ENCODE peak calls at places on chromosomes 1 and 21, in seven cellular contexts. G is coronary artery, S is DND-41, U is PC-3, A is fibroblast of mammary gland, C is AG10803, V is lower leg skin. P is an unnamed sample.

GRCh38 chr1:11881749-11882441 is 23.1 kb upstream of the NPPB start:
- DNase-seq in G (no peak), S (no peak), U (peak; percentile 10), A (no peak), C (no peak), V (no peak), P (peak; percentile 39)

GRCh38 chr1:201221201-201221846 is 30.7 kb downstream of the IGFN1 start:
- DNase-seq in G (peak; percentile 62), S (no peak), U (no peak), A (no peak), C (no peak), V (no peak), P (peak; percentile 51)

GRCh38 chr1:9269078-9269501 is 23.6 kb upstream of the SPSB1 start:
- DNase-seq in G (no peak), S (no peak), U (peak; percentile 74), A (no peak), C (no peak), V (no peak), P (no peak)

GRCh38 chr1:32966900-32967299 is 2.3 kb upstream of the RNF19B start:
- DNase-seq in G (no peak), S (no peak), U (no peak), A (no peak), C (no peak), V (no peak), P (no peak)

GRCh38 chr1:212746546-212746945 is 45.0 kb downstream of the NSL1 start:
- DNase-seq in G (no peak), S (no peak), U (no peak), A (peak; percentile 24), C (no peak), V (no peak), P (no peak)

GRCh38 chr21:32653326-32653901 is 41.2 kb upstream of the CFAP298 start:
- DNase-seq in G (no peak), S (peak; percentile 20), U (peak; percentile 51), A (peak; percentile 26), C (peak; percentile 5), V (no peak), P (no peak)

GRCh38 chr1:226060427-226060826 is 2.1 kb upstream of the H3-3A start:
- DNase-seq in G (no peak), S (no peak), U (no peak), A (no peak), C (no peak), V (no peak), P (no peak)

GRCh38 chr21:38944903-38945302 is 139.2 kb downstream of the ETS2 start:
- DNase-seq in G (no peak), S (no peak), U (no peak), A (no peak), C (no peak), V (no peak), P (no peak)

GRCh38 chr1:200838676-200839445 is 33.9 kb upstream of the GPR25 start:
- DNase-seq in G (no peak), S (no peak), U (no peak), A (peak; percentile 63), C (peak; percentile 71), V (no peak), P (no peak)

GRCh38 chr1:181583598-181583997 is 100.3 kb downstream of the CACNA1E start:
- DNase-seq in G (no peak), S (no peak), U (no peak), A (no peak), C (no peak), V (no peak), P (no peak)

GRCh38 chr1:207429963-207430362 is 24.2 kb upstream of the CR2 start:
- DNase-seq in G (no peak), S (no peak), U (no peak), A (no peak), C (no peak), V (no peak), P (no peak)

GRCh38 chr1:173476664-173477285 is 360 bp upstream of the PRDX6 start:
- DNase-seq in G (peak; percentile 92), S (peak; percentile 81), U (peak; percentile 100), A (peak; percentile 86), C (peak; percentile 91), V (peak; percentile 92), P (peak; percentile 94)

GRCh38 chr21:28336299-28336698 is 656.4 kb downstream of the LTN1 start:
- DNase-seq in G (no peak), S (no peak), U (peak; percentile 76), A (peak; percentile 94), C (peak; percentile 91), V (peak; percentile 28), P (no peak)

GRCh38 chr1:235357485-235358378 is 9.5 kb upstream of the TBCE start:
- DNase-seq in G (no peak), S (no peak), U (no peak), A (no peak), C (no peak), V (no peak), P (no peak)

GRCh38 chr1:114126696-114127095 is 27.0 kb downstream of the SYT6 start:
- DNase-seq in G (no peak), S (no peak), U (no peak), A (no peak), C (no peak), V (no peak), P (no peak)

GRCh38 chr1:185957441-185958363 is 223.5 kb downstream of the HMCN1 start:
- DNase-seq in G (no peak), S (no peak), U (peak; percentile 9), A (peak; percentile 62), C (peak; percentile 80), V (no peak), P (no peak)

GRCh38 chr21:36141513-36141925 is 6.6 kb downstream of the CBR3 start:
- DNase-seq in G (no peak), S (peak; percentile 80), U (peak; percentile 100), A (peak; percentile 89), C (peak; percentile 77), V (peak; percentile 93), P (peak; percentile 87)

GRCh38 chr1:15808955-15809354 is 1.5 kb upstream of the UQCRHL start:
- DNase-seq in G (no peak), S (no peak), U (peak; percentile 44), A (no peak), C (no peak), V (no peak), P (no peak)

GRCh38 chr21:34129971-34130597 is 56.7 kb downstream of the MRPS6 start:
- DNase-seq in G (no peak), S (peak; percentile 45), U (no peak), A (peak; percentile 11), C (peak; percentile 15), V (no peak), P (no peak)

GRCh38 chr1:231827337-231828105 is 200.9 kb downstream of the DISC1 start:
- DNase-seq in G (no peak), S (no peak), U (peak; percentile 94), A (peak; percentile 86), C (peak; percentile 97), V (no peak), P (no peak)

GRCh38 chr1:50373532-50373931 is 49.7 kb downstream of the DMRTA2 start:
- DNase-seq in G (no peak), S (no peak), U (no peak), A (no peak), C (no peak), V (no peak), P (no peak)

GRCh38 chr1:237814319-237814924 is 76.3 kb downstream of the ZP4 start:
- DNase-seq in G (no peak), S (no peak), U (peak; percentile 44), A (peak; percentile 17), C (no peak), V (no peak), P (no peak)

GRCh38 chr1:43947061-43947889 is 525 bp downstream of the IPO13 start:
- DNase-seq in G (no peak), S (peak; percentile 28), U (no peak), A (no peak), C (no peak), V (no peak), P (no peak)

GRCh38 chr1:84409888-84410287 is 11.6 kb downstream of the DNASE2B start:
- DNase-seq in G (no peak), S (no peak), U (peak; percentile 59), A (no peak), C (no peak), V (no peak), P (no peak)

GRCh38 chr21:17466166-17466565 is 46.7 kb upstream of the CXADR start:
- DNase-seq in G (no peak), S (no peak), U (peak; percentile 36), A (peak; percentile 73), C (peak; percentile 26), V (peak; percentile 9), P (no peak)

GRCh38 chr1:205493241-205494085 is 11.0 kb upstream of the CDK18 start:
- DNase-seq in G (peak; percentile 84), S (no peak), U (peak; percentile 81), A (peak; percentile 77), C (peak; percentile 74), V (no peak), P (no peak)

GRCh38 chr1:214842856-214843255 is 239.7 kb upstream of the KCNK2 start:
- DNase-seq in G (no peak), S (no peak), U (peak; percentile 78), A (peak; percentile 83), C (peak; percentile 93), V (no peak), P (no peak)

GRCh38 chr21:28220670-28221069 is 772.0 kb downstream of the LTN1 start:
- DNase-seq in G (no peak), S (no peak), U (no peak), A (peak; percentile 31), C (peak; percentile 43), V (no peak), P (no peak)

GRCh38 chr1:13781907-13782633 is 82.1 kb downstream of the PRDM2 start:
- DNase-seq in G (no peak), S (no peak), U (no peak), A (peak; percentile 89), C (peak; percentile 85), V (no peak), P (peak; percentile 68)

GRCh38 chr1:59072017-59072947 is 224.6 kb upstream of the FGGY start:
- DNase-seq in G (no peak), S (peak; percentile 59), U (peak; percentile 7), A (no peak), C (no peak), V (no peak), P (no peak)
- TF ChIP-seq CTCF in G (no peak), S (peak; percentile 28), U (no peak), A (no peak), C (no peak), V (no peak), P (no peak)

GRCh38 chr1:66929999-66930822 is 5.4 kb downstream of the MIER1 start:
- DNase-seq in G (peak; percentile 98), S (peak; percentile 93), U (peak; percentile 95), A (peak; percentile 88), C (peak; percentile 92), V (peak; percentile 94), P (peak; percentile 100)
- TF ChIP-seq CTCF in G (peak; percentile 14), S (peak; percentile 42), U (peak; percentile 22), A (no peak), C (no peak), V (no peak), P (peak; percentile 52)

DNA sequence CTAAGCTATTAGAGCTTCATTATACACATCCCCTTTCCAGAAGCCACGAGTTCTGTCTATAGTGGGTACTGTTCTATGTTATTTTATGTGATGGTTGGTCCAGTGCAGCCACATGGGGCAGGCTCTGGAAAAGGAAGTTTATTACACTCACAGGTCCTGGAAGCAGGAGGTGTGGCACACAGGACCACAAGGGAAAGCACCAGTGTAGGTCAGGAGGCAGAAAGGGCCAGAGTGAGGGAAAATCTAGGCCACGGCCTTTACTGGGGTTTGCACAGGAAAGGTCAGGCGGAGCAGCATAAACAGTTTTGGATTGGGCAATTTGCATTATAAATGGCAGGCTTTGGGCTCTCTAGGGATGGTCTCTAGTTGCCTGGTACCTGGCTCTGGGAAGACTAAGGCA is 21.8 kb upstream of the CNIH3 start:
- DNase-seq in G (peak; percentile 50), S (no peak), U (no peak), A (no peak), C (no peak), V (no peak), P (no peak)
- TF ChIP-seq CTCF in G (no peak), S (no peak), U (no peak), A (no peak), C (no peak), V (no peak), P (no peak)

GRCh38 chr1:155307247-155307740 is 1.4 kb upstream of the FDPS start:
- DNase-seq in G (no peak), S (peak; percentile 42), U (peak; percentile 46), A (peak; percentile 76), C (peak; percentile 52), V (no peak), P (no peak)
- TF ChIP-seq CTCF in G (no peak), S (peak; percentile 62), U (peak; percentile 45), A (peak; percentile 51), C (peak; percentile 51), V (no peak), P (peak; percentile 8)